ENCODE peak calls at places on chromosomes 7 and 10, in six cellular contexts. One of them, this sample, is unnamed.

GRCh38 chr10:75977146-75977545 is 545.7 kb downstream of the LRMDA start:
- DNase-seq in HCT116: no peak
- DNase-seq in GM12878: no peak
- DNase-seq in H1: no peak
- DNase-seq in HepG2: no peak
- DNase-seq in K562: no peak
- DNase-seq in this sample: no peak

GRCh38 chr10:132630666-132631347 is 93.2 kb downstream of the INPP5A start:
- DNase-seq in HCT116: no peak
- DNase-seq in GM12878: no peak
- DNase-seq in H1: no peak
- DNase-seq in HepG2: no peak
- DNase-seq in K562: no peak
- DNase-seq in this sample: peak

GRCh38 chr7:94849636-94850208 is 57.7 kb upstream of the PPP1R9A start:
- DNase-seq in HCT116: no peak
- DNase-seq in GM12878: no peak
- DNase-seq in H1: no peak
- DNase-seq in HepG2: no peak
- DNase-seq in K562: no peak
- DNase-seq in this sample: no peak

GRCh38 chr7:81603-82342 is 110.6 kb upstream of the FAM20C start:
- DNase-seq in HCT116: no peak
- DNase-seq in GM12878: no peak
- DNase-seq in H1: no peak
- DNase-seq in HepG2: no peak
- DNase-seq in K562: no peak
- DNase-seq in this sample: no peak

GRCh38 chr7:4123823-4124222 is 558.3 kb upstream of the FOXK1 start:
- DNase-seq in HCT116: no peak
- DNase-seq in GM12878: no peak
- DNase-seq in H1: no peak
- DNase-seq in HepG2: no peak
- DNase-seq in K562: no peak
- DNase-seq in this sample: no peak

GRCh38 chr10:80603516-80603915 is 65.8 kb downstream of the SH2D4B start:
- DNase-seq in HCT116: no peak
- DNase-seq in GM12878: no peak
- DNase-seq in H1: no peak
- DNase-seq in HepG2: no peak
- DNase-seq in K562: no peak
- DNase-seq in this sample: no peak

GRCh38 chr7:50142421-50143113 is 49.5 kb upstream of the ZPBP start:
- DNase-seq in HCT116: peak
- DNase-seq in GM12878: peak
- DNase-seq in H1: no peak
- DNase-seq in HepG2: peak
- DNase-seq in K562: peak
- DNase-seq in this sample: no peak

GRCh38 chr10:103854687-103855423 is 521 bp downstream of the SH3PXD2A start:
- DNase-seq in HCT116: no peak
- DNase-seq in GM12878: no peak
- DNase-seq in H1: no peak
- DNase-seq in HepG2: no peak
- DNase-seq in K562: no peak
- DNase-seq in this sample: peak

GRCh38 chr7:28112883-28113540 is 67.6 kb downstream of the JAZF1 start:
- DNase-seq in HCT116: no peak
- DNase-seq in GM12878: no peak
- DNase-seq in H1: no peak
- DNase-seq in HepG2: peak
- DNase-seq in K562: no peak
- DNase-seq in this sample: no peak

GRCh38 chr10:121076760-121077159 is 225.6 kb downstream of the WDR11 start:
- DNase-seq in HCT116: no peak
- DNase-seq in GM12878: no peak
- DNase-seq in H1: no peak
- DNase-seq in HepG2: no peak
- DNase-seq in K562: no peak
- DNase-seq in this sample: no peak

GRCh38 chr10:3095373-3096139 is 28.2 kb downstream of the PFKP start:
- DNase-seq in HCT116: peak
- DNase-seq in GM12878: peak
- DNase-seq in H1: no peak
- DNase-seq in HepG2: peak
- DNase-seq in K562: peak
- DNase-seq in this sample: no peak

GRCh38 chr7:97733276-97734206 is 1.7 kb downstream of the TAC1 start:
- DNase-seq in HCT116: no peak
- DNase-seq in GM12878: no peak
- DNase-seq in H1: no peak
- DNase-seq in HepG2: no peak
- DNase-seq in K562: no peak
- DNase-seq in this sample: peak

GRCh38 chr7:101973130-101973529 is 155.7 kb downstream of the CUX1 start:
- DNase-seq in HCT116: no peak
- DNase-seq in GM12878: no peak
- DNase-seq in H1: no peak
- DNase-seq in HepG2: no peak
- DNase-seq in K562: no peak
- DNase-seq in this sample: no peak

GRCh38 chr10:23291551-23292334 is 52.9 kb downstream of the C10orf67 start:
- DNase-seq in HCT116: no peak
- DNase-seq in GM12878: no peak
- DNase-seq in H1: no peak
- DNase-seq in HepG2: no peak
- DNase-seq in K562: no peak
- DNase-seq in this sample: no peak

GRCh38 chr10:178208-178607 is 43.0 kb downstream of the ZMYND11 start:
- DNase-seq in HCT116: peak
- DNase-seq in GM12878: no peak
- DNase-seq in H1: no peak
- DNase-seq in HepG2: peak
- DNase-seq in K562: no peak
- DNase-seq in this sample: no peak

GRCh38 chr7:151254851-151255250 is 6.4 kb upstream of the SMARCD3 start:
- DNase-seq in HCT116: no peak
- DNase-seq in GM12878: no peak
- DNase-seq in H1: no peak
- DNase-seq in HepG2: no peak
- DNase-seq in K562: no peak
- DNase-seq in this sample: no peak

GRCh38 chr10:132469197-132469942 is 68.2 kb upstream of the INPP5A start:
- DNase-seq in HCT116: no peak
- DNase-seq in GM12878: no peak
- DNase-seq in H1: no peak
- DNase-seq in HepG2: no peak
- DNase-seq in K562: no peak
- DNase-seq in this sample: no peak

GRCh38 chr7:90209776-90210175 is 1.8 kb upstream of the STEAP2 start:
- DNase-seq in HCT116: no peak
- DNase-seq in GM12878: no peak
- DNase-seq in H1: no peak
- DNase-seq in HepG2: no peak
- DNase-seq in K562: no peak
- DNase-seq in this sample: no peak

GRCh38 chr10:75438275-75438674 is 6.9 kb downstream of the LRMDA start:
- DNase-seq in HCT116: no peak
- DNase-seq in GM12878: no peak
- DNase-seq in H1: no peak
- DNase-seq in HepG2: peak
- DNase-seq in K562: no peak
- DNase-seq in this sample: no peak

DNA sequence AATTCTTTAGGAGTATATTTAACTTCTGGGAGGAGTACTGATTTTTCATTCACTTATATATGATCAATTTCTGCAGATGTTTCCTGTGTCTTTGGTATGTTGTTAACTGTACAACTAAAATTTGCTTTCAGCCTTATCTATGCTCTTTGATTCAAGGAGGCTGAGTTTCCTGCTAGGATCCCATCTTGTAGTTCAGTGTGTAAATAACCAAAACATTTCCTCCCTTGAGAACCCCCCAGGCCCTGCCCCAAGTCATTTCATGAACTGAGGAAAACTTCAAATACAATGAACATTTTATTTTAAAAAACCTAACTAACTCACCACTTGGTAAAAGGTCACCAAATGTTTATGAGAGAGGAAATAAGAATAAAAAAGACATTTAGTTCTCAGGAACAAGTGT is 55.5 kb downstream of the VWA2 start:
- DNase-seq in HCT116: no peak
- DNase-seq in GM12878: no peak
- DNase-seq in H1: no peak
- DNase-seq in HepG2: no peak
- DNase-seq in K562: no peak
- DNase-seq in this sample: no peak
- TF ChIP-seq ATF3 in HCT116: no peak
- TF ChIP-seq ATF3 in GM12878: no peak
- TF ChIP-seq ATF3 in H1: no peak
- TF ChIP-seq ATF3 in HepG2: no peak
- TF ChIP-seq ATF3 in K562: no peak
- TF ChIP-seq ATF3 in this sample: no peak

GRCh38 chr7:40134428-40135423 is at the start of the genes MPLKIP and SUGCT:
- DNase-seq in HCT116: peak
- DNase-seq in GM12878: peak
- DNase-seq in H1: peak
- DNase-seq in HepG2: peak
- DNase-seq in K562: peak
- DNase-seq in this sample: peak

GRCh38 chr7:40137563-40137962 is 2.8 kb downstream of the SUGCT start:
- DNase-seq in HCT116: no peak
- DNase-seq in GM12878: no peak
- DNase-seq in H1: no peak
- DNase-seq in HepG2: no peak
- DNase-seq in K562: no peak
- DNase-seq in this sample: no peak

GRCh38 chr7:40138973-40139372 is 4.2 kb downstream of the SUGCT start:
- DNase-seq in HCT116: no peak
- DNase-seq in GM12878: no peak
- DNase-seq in H1: no peak
- DNase-seq in HepG2: no peak
- DNase-seq in K562: no peak
- DNase-seq in this sample: no peak

GRCh38 chr7:40133561-40134427 is 628 bp downstream of the MPLKIP start:
- DNase-seq in HCT116: no peak
- DNase-seq in GM12878: no peak
- DNase-seq in H1: no peak
- DNase-seq in HepG2: peak
- DNase-seq in K562: no peak
- DNase-seq in this sample: peak
- TF ChIP-seq CTCF in HCT116: no peak
- TF ChIP-seq CTCF in GM12878: no peak
- TF ChIP-seq CTCF in H1: no peak
- TF ChIP-seq CTCF in HepG2: no peak
- TF ChIP-seq CTCF in K562: no peak
- TF ChIP-seq CTCF in this sample: no peak

DNA sequence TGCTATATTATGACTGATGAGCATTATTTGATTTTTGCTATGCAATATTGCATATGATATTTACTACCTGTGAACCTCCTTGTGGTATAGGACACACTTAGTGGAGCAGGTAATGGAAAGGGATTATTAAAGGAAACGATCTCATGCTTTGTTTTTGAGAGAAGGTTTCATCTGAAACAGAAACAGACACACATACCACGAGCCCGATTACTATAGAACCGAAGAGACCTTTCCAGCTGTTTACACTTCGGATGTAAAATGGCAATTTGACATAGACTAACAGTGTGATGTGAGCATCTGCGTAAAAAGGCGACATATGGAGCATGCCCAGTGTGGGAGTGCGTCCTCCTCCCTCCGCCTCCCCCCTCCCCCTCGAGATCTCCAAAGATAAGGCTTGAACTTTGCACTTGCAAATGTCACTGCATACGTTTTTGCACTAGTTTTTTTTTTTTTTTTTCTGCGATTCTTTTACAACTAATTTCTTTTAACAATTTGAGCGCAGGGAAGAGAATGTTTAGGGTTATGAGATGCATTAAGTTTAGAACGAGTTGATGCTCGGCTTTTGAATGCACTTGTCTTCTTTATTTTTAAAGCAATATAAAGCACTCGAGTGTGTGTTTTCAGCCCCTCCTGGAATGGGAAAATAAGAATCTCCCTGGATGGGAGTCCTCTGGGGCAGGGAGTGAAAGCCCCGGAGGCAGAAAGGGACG is 251.0 kb downstream of the NSUN6 start:
- DNase-seq in HCT116: no peak
- DNase-seq in GM12878: peak
- DNase-seq in H1: no peak
- DNase-seq in HepG2: peak
- DNase-seq in K562: peak
- DNase-seq in this sample: peak
- TF ChIP-seq ATF3 in HCT116: no peak
- TF ChIP-seq ATF3 in GM12878: no peak
- TF ChIP-seq ATF3 in H1: no peak
- TF ChIP-seq ATF3 in HepG2: no peak
- TF ChIP-seq ATF3 in K562: no peak
- TF ChIP-seq ATF3 in this sample: no peak

GRCh38 chr7:153470004-153470671 is 582.1 kb upstream of the DPP6 start:
- DNase-seq in HCT116: no peak
- DNase-seq in GM12878: no peak
- DNase-seq in H1: no peak
- DNase-seq in HepG2: no peak
- DNase-seq in K562: no peak
- DNase-seq in this sample: no peak
- TF ChIP-seq CTCF in HCT116: no peak
- TF ChIP-seq CTCF in GM12878: no peak
- TF ChIP-seq CTCF in H1: no peak
- TF ChIP-seq CTCF in HepG2: no peak
- TF ChIP-seq CTCF in K562: no peak
- TF ChIP-seq CTCF in this sample: no peak

GRCh38 chr10:89063465-89063864 is 72.9 kb downstream of the FAS start:
- DNase-seq in HCT116: no peak
- DNase-seq in GM12878: no peak
- DNase-seq in H1: no peak
- DNase-seq in HepG2: no peak
- DNase-seq in K562: no peak
- DNase-seq in this sample: no peak

GRCh38 chr10:89069589-89069988 is 79.0 kb downstream of the FAS start:
- DNase-seq in HCT116: no peak
- DNase-seq in GM12878: no peak
- DNase-seq in H1: no peak
- DNase-seq in HepG2: no peak
- DNase-seq in K562: no peak
- DNase-seq in this sample: no peak

GRCh38 chr10:89062861-89063260 is 72.3 kb downstream of the FAS start:
- DNase-seq in HCT116: no peak
- DNase-seq in GM12878: no peak
- DNase-seq in H1: no peak
- DNase-seq in HepG2: no peak
- DNase-seq in K562: no peak
- DNase-seq in this sample: no peak

GRCh38 chr10:89064764-89065163 is 74.2 kb downstream of the FAS start:
- DNase-seq in HCT116: no peak
- DNase-seq in GM12878: no peak
- DNase-seq in H1: no peak
- DNase-seq in HepG2: no peak
- DNase-seq in K562: no peak
- DNase-seq in this sample: no peak
- TF ChIP-seq ATF3 in HCT116: no peak
- TF ChIP-seq ATF3 in GM12878: no peak
- TF ChIP-seq ATF3 in H1: no peak
- TF ChIP-seq ATF3 in HepG2: no peak
- TF ChIP-seq ATF3 in K562: no peak
- TF ChIP-seq ATF3 in this sample: no peak